ENCODE peak calls at places on chromosomes 2 and 18, in ten cellular contexts. S, H, R, Z, G, X, Q, E, N and Y are unnamed samples.

GRCh38 chr2:197163755-197164753 is 146.5 kb downstream of the ANKRD44 start:
- DNase-seq in S (no peak), H (no peak), R (no peak), Z (peak; percentile 27), G (no peak), X (no peak), Q (no peak), E (no peak), N (no peak), Y (no peak)

GRCh38 chr2:176508984-176509383 is 239.7 kb downstream of the MTX2 start:
- DNase-seq in S (no peak), H (peak; percentile 82), R (no peak), Z (peak; percentile 22), G (no peak), X (no peak), Q (no peak), E (no peak), N (no peak), Y (peak; percentile 41)

GRCh38 chr2:180523629-180524340 is 456.6 kb upstream of the UBE2E3 start:
- DNase-seq in S (no peak), H (no peak), R (no peak), Z (peak; percentile 22), G (no peak), X (no peak), Q (no peak), E (no peak), N (no peak), Y (no peak)

GRCh38 chr2:191945623-191946022 is 98.7 kb upstream of the CAVIN2 start:
- DNase-seq in S (no peak), H (no peak), R (no peak), Z (no peak), G (no peak), X (no peak), Q (no peak), E (no peak), N (no peak), Y (no peak)

GRCh38 chr2:10190737-10191532 is 68.4 kb downstream of the RRM2 start:
- DNase-seq in S (no peak), H (no peak), R (no peak), Z (no peak), G (no peak), X (no peak), Q (no peak), E (no peak), N (no peak), Y (no peak)

GRCh38 chr2:119732026-119732425 is 27.7 kb upstream of the PTPN4 start:
- DNase-seq in S (no peak), H (no peak), R (no peak), Z (no peak), G (no peak), X (no peak), Q (no peak), E (no peak), N (no peak), Y (no peak)

GRCh38 chr2:188975497-188976102 is 1.4 kb downstream of the COL3A1 start:
- DNase-seq in S (no peak), H (no peak), R (no peak), Z (peak; percentile 26), G (no peak), X (no peak), Q (no peak), E (no peak), N (no peak), Y (no peak)

GRCh38 chr18:32287249-32287648 is 97.4 kb downstream of the MEP1B start:
- DNase-seq in S (no peak), H (no peak), R (no peak), Z (no peak), G (no peak), X (no peak), Q (no peak), E (no peak), N (no peak), Y (no peak)